ENCODE peak calls at places on chromosomes 2 and 18, in nine cellular contexts. M is brain microvascular endothelial cell, C is endothelial cell of umbilical vein, D is mammary epithelial cell, G is stomach, T is GM23338, Y is cardiac muscle cell, O is suprapubic skin, F is body of pancreas. B is an unnamed sample.

GRCh38 chr2:233487748-233488345 is 78.7 kb downstream of the USP40 start:
- DNase-seq in M (no peak), C (no peak), D (no peak), G (no peak), T (no peak), Y (no peak), O (no peak), F (no peak), B (no peak)

GRCh38 chr2:236744316-236745105 is 174.9 kb downstream of the ACKR3 start:
- DNase-seq in M (peak; percentile 99), C (no peak), D (peak; percentile 71), G (no peak), T (no peak), Y (no peak), O (no peak), F (no peak), B (no peak)

GRCh38 chr2:8508766-8509165 is 173.1 kb upstream of the ID2 start:
- DNase-seq in M (no peak), C (no peak), D (no peak), G (no peak), T (no peak), Y (no peak), O (peak; percentile 46), F (no peak), B (no peak)

GRCh38 chr2:171160630-171161424 is at the start of gene TLK1:
- DNase-seq in M (peak; percentile 41), C (peak; percentile 69), D (peak; percentile 75), G (peak; percentile 77), T (peak; percentile 82), Y (peak; percentile 88), O (peak; percentile 74), F (peak; percentile 74), B (peak; percentile 90)

GRCh38 chr18:62346327-62347090 is 21.4 kb downstream of the TNFRSF11A start:
- DNase-seq in M (no peak), C (no peak), D (no peak), G (no peak), T (peak; percentile 47), Y (no peak), O (no peak), F (no peak), B (no peak)

GRCh38 chr2:231935207-231935524 is 9.0 kb upstream of the NPPC start:
- DNase-seq in M (no peak), C (no peak), D (no peak), G (peak; percentile 21), T (no peak), Y (no peak), O (no peak), F (no peak), B (no peak)

GRCh38 chr2:208285853-208286252 is 19.8 kb downstream of the PIKFYVE start:
- DNase-seq in M (no peak), C (no peak), D (no peak), G (no peak), T (no peak), Y (no peak), O (no peak), F (no peak), B (no peak)

GRCh38 chr2:133448195-133448594 is 120.1 kb downstream of the NCKAP5 start:
- DNase-seq in M (no peak), C (no peak), D (no peak), G (no peak), T (no peak), Y (no peak), O (no peak), F (no peak), B (no peak)

GRCh38 chr2:7392076-7392787 is 475.0 kb downstream of the RNF144A start:
- DNase-seq in M (no peak), C (no peak), D (peak; percentile 24), G (no peak), T (no peak), Y (no peak), O (no peak), F (no peak), B (peak; percentile 49)

GRCh38 chr18:45745817-45746461 is 22.0 kb downstream of the SLC14A1 start:
- DNase-seq in M (no peak), C (peak; percentile 60), D (peak; percentile 5), G (no peak), T (no peak), Y (no peak), O (no peak), F (no peak), B (no peak)

GRCh38 chr2:226121339-226121738 is 678.3 kb downstream of the IRS1 start:
- DNase-seq in M (no peak), C (no peak), D (no peak), G (no peak), T (no peak), Y (no peak), O (no peak), F (no peak), B (no peak)

DNA sequence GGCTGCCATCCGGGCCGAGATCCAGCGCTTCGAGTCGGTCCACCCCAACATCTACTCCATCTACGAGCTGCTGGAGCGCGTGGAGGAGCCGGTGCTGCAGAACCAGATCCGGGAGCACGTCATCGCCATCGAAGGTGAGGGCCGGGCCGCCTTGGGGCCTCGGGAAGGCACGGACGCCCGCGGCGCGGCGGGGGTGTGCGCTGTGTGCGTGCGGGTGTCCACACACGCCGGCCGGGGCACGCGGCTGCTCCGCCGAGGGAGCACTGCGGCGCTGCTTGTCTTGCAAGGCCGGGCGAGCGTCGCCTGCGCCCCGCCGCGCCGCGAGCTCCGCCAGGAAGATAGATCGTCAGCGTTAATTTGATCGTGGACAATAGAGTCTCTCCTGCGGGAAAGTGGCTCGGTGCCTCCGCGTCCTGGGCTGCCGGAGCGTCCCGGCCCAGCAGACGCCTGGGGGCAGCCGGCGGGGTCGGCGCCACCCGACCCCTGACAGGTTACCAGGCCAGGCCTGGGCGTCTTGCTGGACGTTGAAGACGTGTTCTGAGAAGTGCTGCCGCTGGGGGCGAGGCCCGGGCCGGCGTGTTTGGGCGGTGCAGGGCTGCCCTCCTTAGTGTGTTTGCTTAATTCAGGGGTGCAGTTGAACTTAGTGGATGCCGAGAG is 1.0 kb downstream of the AGAP1 start:
- DNase-seq in M (peak; percentile 32), C (peak; percentile 60), D (peak; percentile 54), G (peak; percentile 56), T (peak; percentile 54), Y (peak; percentile 47), O (peak; percentile 72), F (peak; percentile 57), B (peak; percentile 83)
- H3K27ac ChIP-seq in M (no peak overlapping the region), C (no peak overlapping the region), D (peak overlapping the region; percentile 9), G (peak overlapping the region; percentile 66), T (no peak overlapping the region), Y (no peak overlapping the region), O (no peak overlapping the region), F (peak overlapping the region; percentile 36), B (no peak overlapping the region)

GRCh38 chr2:213224366-213224765 is 59.9 kb upstream of the SPAG16 start:
- DNase-seq in M (no peak), C (no peak), D (peak; percentile 33), G (no peak), T (no peak), Y (no peak), O (no peak), F (no peak), B (no peak)
- H3K4me3 ChIP-seq in M (no peak overlapping the region), C (no peak overlapping the region), D (no peak overlapping the region), G (no peak overlapping the region), T (no peak overlapping the region), Y (no peak overlapping the region), O (no peak overlapping the region), F (no peak overlapping the region), B (no peak overlapping the region)

GRCh38 chr2:168336786-168337388 is 89.5 kb upstream of the STK39 start:
- DNase-seq in M (no peak), C (no peak), D (peak; percentile 83), G (peak; percentile 75), T (peak; percentile 92), Y (peak; percentile 57), O (no peak), F (peak; percentile 81), B (peak; percentile 88)
- TF ChIP-seq CTCF in M (peak; percentile 58), C (no peak), D (peak; percentile 82), G (no peak), T (peak; percentile 85), Y (peak; percentile 26), O (no peak), F (peak; percentile 53), B (peak; percentile 81)

GRCh38 chr18:2851771-2852170 is 5.0 kb downstream of the EMILIN2 start:
- DNase-seq in M (no peak), C (no peak), D (no peak), G (no peak), T (no peak), Y (no peak), O (no peak), F (no peak), B (no peak)
- H3K27ac ChIP-seq in M (no peak overlapping the region), C (no peak overlapping the region), D (no peak overlapping the region), G (no peak overlapping the region), T (no peak overlapping the region), Y (peak overlapping the region; percentile 98), O (no peak overlapping the region), F (no peak overlapping the region), B (no peak overlapping the region)

DNA sequence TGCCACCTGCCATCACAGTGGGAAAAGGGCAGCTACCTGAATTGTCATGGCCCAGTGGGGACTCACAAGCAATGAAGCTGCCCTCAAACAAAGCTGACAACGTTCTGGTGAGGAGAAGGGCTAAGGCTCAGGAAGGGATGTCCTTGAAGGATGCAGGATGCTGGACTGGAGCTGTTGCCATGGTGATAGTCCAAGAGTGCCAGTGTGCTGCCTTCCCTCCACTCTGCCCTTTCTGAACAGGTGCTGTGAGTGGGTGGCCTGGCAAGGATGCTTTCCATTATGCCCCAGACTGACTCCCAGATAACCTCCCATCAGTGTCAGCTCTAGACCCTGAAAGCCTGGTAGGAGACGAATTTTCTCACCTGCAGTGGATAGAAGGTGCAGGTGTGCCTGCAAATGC is 137.8 kb upstream of the GYPC start:
- DNase-seq in M (no peak), C (no peak), D (no peak), G (no peak), T (no peak), Y (no peak), O (no peak), F (no peak), B (no peak)
- H3K4me3 ChIP-seq in M (no peak overlapping the region), C (no peak overlapping the region), D (no peak overlapping the region), G (no peak overlapping the region), T (no peak overlapping the region), Y (no peak overlapping the region), O (no peak overlapping the region), F (no peak overlapping the region), B (no peak overlapping the region)

GRCh38 chr2:172821370-172822338 is 86.0 kb downstream of the RAPGEF4 start:
- DNase-seq in M (no peak), C (peak; percentile 92), D (no peak), G (no peak), T (no peak), Y (no peak), O (no peak), F (no peak), B (no peak)

GRCh38 chr2:172823451-172823850 is 87.8 kb downstream of the RAPGEF4 start:
- DNase-seq in M (no peak), C (peak; percentile 21), D (no peak), G (no peak), T (no peak), Y (no peak), O (no peak), F (no peak), B (no peak)

GRCh38 chr2:172819943-172820342 is 84.3 kb downstream of the RAPGEF4 start:
- DNase-seq in M (no peak), C (no peak), D (no peak), G (no peak), T (no peak), Y (no peak), O (no peak), F (no peak), B (no peak)

GRCh38 chr2:172826522-172826921 is 90.9 kb downstream of the RAPGEF4 start:
- DNase-seq in M (peak; percentile 22), C (no peak), D (no peak), G (no peak), T (no peak), Y (no peak), O (no peak), F (no peak), B (no peak)

GRCh38 chr2:172822585-172822984 is 86.9 kb downstream of the RAPGEF4 start:
- DNase-seq in M (no peak), C (peak; percentile 40), D (no peak), G (no peak), T (no peak), Y (no peak), O (no peak), F (no peak), B (no peak)
- TF ChIP-seq CTCF in M (no peak), C (no peak), D (no peak), G (no peak), T (no peak), Y (no peak), O (no peak), F (no peak), B (no peak)

B was measured in endodermal cell.